ENCODE peak calls at places on chromosomes 12 and 14, in five cellular contexts. One of them, this sample, is unnamed.

GRCh38 chr14:75175677-75176141 is 703 bp downstream of the TMED10 start:
- DNase-seq in mesendoderm: no peak
- DNase-seq in IMR-90: peak
- DNase-seq in neuronal stem cell: no peak
- DNase-seq in H9: no peak
- DNase-seq in this sample: no peak

GRCh38 chr14:59254146-59254910 is 65.9 kb downstream of the DAAM1 start:
- DNase-seq in mesendoderm: peak
- DNase-seq in IMR-90: peak
- DNase-seq in neuronal stem cell: no peak
- DNase-seq in H9: no peak
- DNase-seq in this sample: no peak

GRCh38 chr12:108677381-108677780 is 43.7 kb upstream of the SELPLG start:
- DNase-seq in mesendoderm: no peak
- DNase-seq in IMR-90: no peak
- DNase-seq in neuronal stem cell: no peak
- DNase-seq in H9: no peak
- DNase-seq in this sample: no peak

GRCh38 chr12:51549637-51550036 is 41.4 kb upstream of the SCN8A start:
- DNase-seq in mesendoderm: no peak
- DNase-seq in IMR-90: peak
- DNase-seq in neuronal stem cell: no peak
- DNase-seq in H9: no peak
- DNase-seq in this sample: no peak

GRCh38 chr14:100246809-100247428 is 8.0 kb downstream of the YY1 start:
- DNase-seq in mesendoderm: peak
- DNase-seq in IMR-90: peak
- DNase-seq in neuronal stem cell: peak
- DNase-seq in H9: peak
- DNase-seq in this sample: peak

GRCh38 chr14:21185506-21185905 is 29.6 kb upstream of the OR5AU1 start:
- DNase-seq in mesendoderm: no peak
- DNase-seq in IMR-90: no peak
- DNase-seq in neuronal stem cell: no peak
- DNase-seq in H9: no peak
- DNase-seq in this sample: no peak

GRCh38 chr14:100679707-100680438 is 46.8 kb upstream of the DLK1 start:
- DNase-seq in mesendoderm: no peak
- DNase-seq in IMR-90: peak
- DNase-seq in neuronal stem cell: no peak
- DNase-seq in H9: no peak
- DNase-seq in this sample: peak

GRCh38 chr14:90495357-90496276 is 98.8 kb downstream of the CALM1 start:
- DNase-seq in mesendoderm: peak
- DNase-seq in IMR-90: peak
- DNase-seq in neuronal stem cell: peak
- DNase-seq in H9: peak
- DNase-seq in this sample: peak

GRCh38 chr12:120007272-120007671 is 18.2 kb downstream of the BICDL1 start:
- DNase-seq in mesendoderm: peak
- DNase-seq in IMR-90: no peak
- DNase-seq in neuronal stem cell: no peak
- DNase-seq in H9: no peak
- DNase-seq in this sample: no peak

GRCh38 chr12:10732554-10732953 is 9.4 kb upstream of the YBX3 start:
- DNase-seq in mesendoderm: no peak
- DNase-seq in IMR-90: no peak
- DNase-seq in neuronal stem cell: no peak
- DNase-seq in H9: no peak
- DNase-seq in this sample: no peak

GRCh38 chr14:32432813-32433538 is 103.9 kb downstream of the AKAP6 start:
- DNase-seq in mesendoderm: no peak
- DNase-seq in IMR-90: no peak
- DNase-seq in neuronal stem cell: no peak
- DNase-seq in H9: no peak
- DNase-seq in this sample: no peak

GRCh38 chr12:93760275-93760875 is 83.2 kb downstream of the CRADD start:
- DNase-seq in mesendoderm: no peak
- DNase-seq in IMR-90: no peak
- DNase-seq in neuronal stem cell: no peak
- DNase-seq in H9: no peak
- DNase-seq in this sample: no peak

GRCh38 chr12:65824314-65824563 is at the start of gene HMGA2:
- DNase-seq in mesendoderm: no peak
- DNase-seq in IMR-90: peak
- DNase-seq in neuronal stem cell: peak
- DNase-seq in H9: no peak
- DNase-seq in this sample: peak

GRCh38 chr12:65822732-65823480 is 1.4 kb upstream of the HMGA2 start:
- DNase-seq in mesendoderm: peak
- DNase-seq in IMR-90: peak
- DNase-seq in neuronal stem cell: peak
- DNase-seq in H9: peak
- DNase-seq in this sample: no peak

GRCh38 chr12:65825573-65826512 is 1.6 kb downstream of the HMGA2 start:
- DNase-seq in mesendoderm: peak
- DNase-seq in IMR-90: peak
- DNase-seq in neuronal stem cell: peak
- DNase-seq in H9: peak
- DNase-seq in this sample: peak

GRCh38 chr12:65825323-65825572 is 965 bp downstream of the HMGA2 start:
- DNase-seq in mesendoderm: no peak
- DNase-seq in IMR-90: no peak
- DNase-seq in neuronal stem cell: no peak
- DNase-seq in H9: no peak
- DNase-seq in this sample: no peak

GRCh38 chr12:65823481-65824313 is 586 bp upstream of the HMGA2 start:
- DNase-seq in mesendoderm: peak
- DNase-seq in IMR-90: peak
- DNase-seq in neuronal stem cell: peak
- DNase-seq in H9: peak
- DNase-seq in this sample: no peak
- H2AK5ac ChIP-seq in mesendoderm: no peak
- H2AK5ac ChIP-seq in IMR-90: peak
- H2AK5ac ChIP-seq in neuronal stem cell: peak
- H2AK5ac ChIP-seq in H9: no peak
- H2AK5ac ChIP-seq in this sample: no peak

GRCh38 chr14:93019970-93020369 is 95.8 kb downstream of the ITPK1 start:
- DNase-seq in mesendoderm: no peak
- DNase-seq in IMR-90: no peak
- DNase-seq in neuronal stem cell: no peak
- DNase-seq in H9: no peak
- DNase-seq in this sample: no peak
- H2BK5ac ChIP-seq in mesendoderm: no peak
- H2BK5ac ChIP-seq in IMR-90: no peak
- H2BK5ac ChIP-seq in neuronal stem cell: peak
- H2BK5ac ChIP-seq in H9: no peak
- H2BK5ac ChIP-seq in this sample: no peak

GRCh38 chr12:53728206-53728605 is 954 bp upstream of the CALCOCO1 start:
- DNase-seq in mesendoderm: no peak
- DNase-seq in IMR-90: no peak
- DNase-seq in neuronal stem cell: no peak
- DNase-seq in H9: no peak
- DNase-seq in this sample: no peak

GRCh38 chr12:53727310-53728041 is at the start of gene CALCOCO1:
- DNase-seq in mesendoderm: peak
- DNase-seq in IMR-90: peak
- DNase-seq in neuronal stem cell: peak
- DNase-seq in H9: peak
- DNase-seq in this sample: peak

GRCh38 chr12:53726342-53726741 is 910 bp downstream of the CALCOCO1 start:
- DNase-seq in mesendoderm: no peak
- DNase-seq in IMR-90: no peak
- DNase-seq in neuronal stem cell: no peak
- DNase-seq in H9: no peak
- DNase-seq in this sample: no peak

GRCh38 chr12:53726946-53727309 is 324 bp downstream of the CALCOCO1 start:
- DNase-seq in mesendoderm: no peak
- DNase-seq in IMR-90: peak
- DNase-seq in neuronal stem cell: no peak
- DNase-seq in H9: no peak
- DNase-seq in this sample: no peak

GRCh38 chr12:53729659-53730058 is 2.4 kb upstream of the CALCOCO1 start:
- DNase-seq in mesendoderm: no peak
- DNase-seq in IMR-90: no peak
- DNase-seq in neuronal stem cell: no peak
- DNase-seq in H9: no peak
- DNase-seq in this sample: no peak
- H2AK5ac ChIP-seq in mesendoderm: no peak
- H2AK5ac ChIP-seq in IMR-90: no peak
- H2AK5ac ChIP-seq in neuronal stem cell: no peak
- H2AK5ac ChIP-seq in H9: no peak
- H2AK5ac ChIP-seq in this sample: no peak

GRCh38 chr12:6643569-6644256 is 3.5 kb downstream of the ACRBP start:
- DNase-seq in mesendoderm: no peak
- DNase-seq in IMR-90: no peak
- DNase-seq in neuronal stem cell: no peak
- DNase-seq in H9: no peak
- DNase-seq in this sample: no peak

GRCh38 chr12:6644903-6645302 is 2.3 kb downstream of the ACRBP start:
- DNase-seq in mesendoderm: peak
- DNase-seq in IMR-90: no peak
- DNase-seq in neuronal stem cell: no peak
- DNase-seq in H9: peak
- DNase-seq in this sample: no peak

GRCh38 chr12:6647083-6647604 is at the start of gene ACRBP:
- DNase-seq in mesendoderm: peak
- DNase-seq in IMR-90: peak
- DNase-seq in neuronal stem cell: peak
- DNase-seq in H9: peak
- DNase-seq in this sample: peak

GRCh38 chr12:6646276-6647082 is 753 bp downstream of the ACRBP start:
- DNase-seq in mesendoderm: no peak
- DNase-seq in IMR-90: no peak
- DNase-seq in neuronal stem cell: no peak
- DNase-seq in H9: no peak
- DNase-seq in this sample: no peak

DNA sequence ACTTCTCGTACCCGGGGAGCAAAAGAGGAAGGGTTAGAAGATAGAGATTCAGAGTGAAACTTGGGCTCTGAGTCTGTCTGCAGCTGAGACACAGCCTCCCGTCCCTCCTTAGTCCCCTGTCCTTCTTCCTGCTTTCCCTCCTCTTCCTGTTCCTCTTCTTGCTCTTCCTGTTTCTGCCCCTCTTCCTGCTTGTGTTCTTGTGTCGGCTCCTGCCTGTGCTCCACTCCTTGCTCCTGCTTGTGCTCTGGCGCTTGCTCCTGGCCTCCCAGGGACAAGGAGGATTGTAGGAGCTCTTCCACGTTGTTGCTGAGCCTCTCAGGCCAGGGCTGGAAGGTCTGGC is 3.0 kb downstream of the ACRBP start:
- DNase-seq in mesendoderm: no peak
- DNase-seq in IMR-90: no peak
- DNase-seq in neuronal stem cell: no peak
- DNase-seq in H9: no peak
- DNase-seq in this sample: no peak
- H2BK5ac ChIP-seq in mesendoderm: no peak
- H2BK5ac ChIP-seq in IMR-90: no peak
- H2BK5ac ChIP-seq in neuronal stem cell: no peak
- H2BK5ac ChIP-seq in H9: no peak
- H2BK5ac ChIP-seq in this sample: no peak

GRCh38 chr14:89447182-89447970 is 30.3 kb upstream of the FOXN3 start:
- DNase-seq in mesendoderm: no peak
- DNase-seq in IMR-90: no peak
- DNase-seq in neuronal stem cell: no peak
- DNase-seq in H9: no peak
- DNase-seq in this sample: no peak
- H2AK5ac ChIP-seq in mesendoderm: no peak
- H2AK5ac ChIP-seq in IMR-90: no peak
- H2AK5ac ChIP-seq in neuronal stem cell: no peak
- H2AK5ac ChIP-seq in H9: no peak
- H2AK5ac ChIP-seq in this sample: no peak

This sample was measured in trophoblast cell.